ENCODE peak calls at places on chromosomes 1 and 21, in nine cellular contexts. S, G, L, Q, W, D, I, O and H are unnamed samples.

GRCh38 chr1:85203573-85204169 is 2.9 kb upstream of the SYDE2 start:
- DNase-seq in S (no peak), G (no peak), L (no peak), Q (no peak), W (no peak), D (no peak), I (no peak), O (no peak), H (no peak)

GRCh38 chr1:6989506-6990159 is 204.4 kb downstream of the CAMTA1 start:
- DNase-seq in S (no peak), G (no peak), L (no peak), Q (no peak), W (no peak), D (no peak), I (no peak), O (no peak), H (no peak)

GRCh38 chr1:31712625-31713024 is 8.8 kb upstream of the COL16A1 start:
- DNase-seq in S (peak; percentile 66), G (no peak), L (no peak), Q (no peak), W (no peak), D (peak; percentile 30), I (no peak), O (no peak), H (peak; percentile 99)

GRCh38 chr1:56429288-56429687 is 150.1 kb downstream of the PLPP3 start:
- DNase-seq in S (no peak), G (no peak), L (no peak), Q (no peak), W (no peak), D (no peak), I (no peak), O (no peak), H (no peak)

GRCh38 chr21:45801129-45801735 is 157.7 kb downstream of the PCBP3 start:
- DNase-seq in S (no peak), G (no peak), L (no peak), Q (no peak), W (no peak), D (no peak), I (no peak), O (no peak), H (no peak)

GRCh38 chr1:205068457-205069035 is 15.7 kb downstream of the TMEM81 start:
- DNase-seq in S (no peak), G (no peak), L (no peak), Q (no peak), W (no peak), D (no peak), I (no peak), O (peak; percentile 41), H (no peak)

GRCh38 chr1:235075121-235075954 is 53.3 kb downstream of the TOMM20 start:
- DNase-seq in S (peak; percentile 43), G (no peak), L (peak; percentile 57), Q (no peak), W (no peak), D (no peak), I (no peak), O (peak; percentile 55), H (peak; percentile 90)

GRCh38 chr1:212119397-212119837 is 83.9 kb downstream of the DTL start:
- DNase-seq in S (no peak), G (no peak), L (peak; percentile 14), Q (no peak), W (no peak), D (no peak), I (no peak), O (no peak), H (no peak)

GRCh38 chr1:8189931-8190483 is 127.9 kb upstream of the SLC45A1 start:
- DNase-seq in S (no peak), G (no peak), L (no peak), Q (no peak), W (no peak), D (no peak), I (no peak), O (peak; percentile 40), H (peak; percentile 72)

GRCh38 chr1:7356079-7356478 is 415.0 kb upstream of the VAMP3 start:
- DNase-seq in S (no peak), G (no peak), L (no peak), Q (no peak), W (no peak), D (no peak), I (no peak), O (no peak), H (no peak)